ENCODE peak calls at places on chromosomes 5 and 9, in six cellular contexts. B is HepG2, Y is Peyer's patch, T is breast epithelium, Q is body of pancreas, S is A549. A is an unnamed sample.

GRCh38 chr9:84411647-84412267 is 71.2 kb upstream of the SLC28A3 start:
- DNase-seq in B (no peak), Y (no peak), T (peak; percentile 66), Q (no peak), S (no peak), A (no peak)

GRCh38 chr5:158268286-158268685 is 409.3 kb upstream of the CLINT1 start:
- DNase-seq in B (no peak), Y (no peak), T (no peak), Q (no peak), S (no peak), A (no peak)

GRCh38 chr5:151051066-151051930 is 29.5 kb downstream of the TNIP1 start:
- DNase-seq in B (peak; percentile 68), Y (peak; percentile 82), T (peak; percentile 49), Q (peak; percentile 86), S (peak; percentile 83), A (peak; percentile 87)

GRCh38 chr5:88172847-88173758 is 95.5 kb downstream of the TMEM161B start:
- DNase-seq in B (peak; percentile 63), Y (no peak), T (no peak), Q (no peak), S (no peak), A (no peak)

GRCh38 chr9:214488-215448 is at the start of gene DOCK8:
- DNase-seq in B (peak; percentile 31), Y (peak; percentile 72), T (peak; percentile 52), Q (peak; percentile 80), S (peak; percentile 75), A (peak; percentile 28)

GRCh38 chr5:129820-130219 is 37.9 kb downstream of the PLEKHG4B start:
- DNase-seq in B (no peak), Y (no peak), T (no peak), Q (no peak), S (no peak), A (no peak)

GRCh38 chr5:168724227-168724626 is 145.1 kb upstream of the PANK3 start:
- DNase-seq in B (no peak), Y (no peak), T (no peak), Q (no peak), S (no peak), A (no peak)

GRCh38 chr5:180523629-180524466 is 29.7 kb downstream of the CNOT6 start:
- DNase-seq in B (no peak), Y (no peak), T (no peak), Q (no peak), S (no peak), A (no peak)

GRCh38 chr5:172437445-172438303 is 16.7 kb downstream of the SH3PXD2B start:
- DNase-seq in B (peak; percentile 23), Y (peak; percentile 22), T (peak; percentile 81), Q (peak; percentile 66), S (peak; percentile 49), A (peak; percentile 70)

GRCh38 chr5:172659909-172660628 is 19.0 kb downstream of the NEURL1B start:
- DNase-seq in B (peak; percentile 95), Y (peak; percentile 37), T (peak; percentile 79), Q (peak; percentile 90), S (peak; percentile 45), A (peak; percentile 77)

GRCh38 chr5:171893290-171893890 is 107.8 kb downstream of the SMIM23 start:
- DNase-seq in B (no peak), Y (no peak), T (no peak), Q (no peak), S (no peak), A (no peak)

GRCh38 chr5:44568519-44568918 is 179.3 kb upstream of the FGF10 start:
- DNase-seq in B (no peak), Y (no peak), T (no peak), Q (no peak), S (no peak), A (no peak)

GRCh38 chr5:160315968-160316367 is 3.6 kb upstream of the CCNJL start:
- DNase-seq in B (peak; percentile 85), Y (no peak), T (no peak), Q (peak; percentile 16), S (peak; percentile 94), A (no peak)

GRCh38 chr9:119443179-119443578 is 73.9 kb upstream of the BRINP1 start:
- DNase-seq in B (no peak), Y (no peak), T (no peak), Q (no peak), S (no peak), A (no peak)

GRCh38 chr9:103335461-103335860 is 340.3 kb downstream of the CYLC2 start:
- DNase-seq in B (no peak), Y (no peak), T (no peak), Q (no peak), S (no peak), A (no peak)
- H3K9me3 ChIP-seq in B (no peaks in the 10 kb centered on the region), Y (no peaks in the 10 kb centered on the region), T (no peaks in the 10 kb centered on the region), Q (no peaks in the 10 kb centered on the region), S (no peaks in the 10 kb centered on the region), A (no peaks in the 10 kb centered on the region)

DNA sequence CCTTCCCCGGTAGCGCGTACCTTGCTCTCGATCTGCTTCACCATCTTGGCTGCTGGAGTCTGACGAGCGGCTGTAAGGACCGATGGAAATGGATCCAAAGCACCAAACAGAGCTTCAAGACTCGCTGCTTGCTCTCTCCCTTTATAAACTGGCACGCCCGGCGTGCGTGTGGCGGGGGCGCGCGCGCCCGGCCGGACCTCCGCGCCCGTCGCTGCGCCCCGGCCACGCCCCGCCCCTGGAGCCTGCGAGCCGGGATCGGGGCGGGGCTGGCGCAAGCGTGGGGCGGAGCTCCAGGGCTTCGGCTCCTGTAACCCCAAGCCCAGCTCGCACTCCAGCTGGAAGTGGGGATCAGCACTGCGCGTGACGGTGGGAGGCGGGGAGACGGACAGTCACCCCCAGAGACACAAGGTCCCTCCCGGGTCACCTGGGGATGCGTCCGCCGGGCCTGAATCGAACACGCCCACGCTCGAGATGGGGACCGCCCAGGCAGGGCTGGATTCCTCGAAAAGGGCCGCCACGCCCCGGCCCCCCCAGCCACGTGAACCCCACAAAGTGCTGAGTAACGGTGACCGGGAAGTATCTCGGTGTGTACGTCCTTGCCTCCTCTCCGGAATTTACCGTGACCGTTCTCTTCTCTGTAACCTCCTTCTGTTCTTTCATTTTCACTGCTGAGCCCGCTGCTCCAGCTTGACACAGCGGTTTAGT is at the start of gene TXN:
- DNase-seq in B (peak; percentile 84), Y (peak; percentile 85), T (peak; percentile 78), Q (peak; percentile 91), S (peak; percentile 97), A (peak; percentile 81)
- TF ChIP-seq POLR2A in B (peak; percentile 98), Y (peak; percentile 88), T (no peak), Q (peak; percentile 86), S (peak; percentile 96), A (peak; percentile 91)

GRCh38 chr5:122141751-122142150 is 12.4 kb downstream of the ZNF474 start:
- DNase-seq in B (no peak), Y (no peak), T (no peak), Q (no peak), S (no peak), A (no peak)
- H3K27ac ChIP-seq in B (no peak overlapping the region), Y (no peak overlapping the region), T (no peak overlapping the region), Q (no peak overlapping the region), S (no peak overlapping the region), A (no peak overlapping the region)

GRCh38 chr5:65815156-65815555 is 93.2 kb downstream of the NLN start:
- DNase-seq in B (no peak), Y (no peak), T (no peak), Q (no peak), S (no peak), A (no peak)
- H3K9me3 ChIP-seq in B (no peaks in the 10 kb centered on the region), Y (no peaks in the 10 kb centered on the region), T (no peaks in the 10 kb centered on the region), Q (no peaks in the 10 kb centered on the region), S (no peaks in the 10 kb centered on the region), A (no peaks in the 10 kb centered on the region)

GRCh38 chr9:19101203-19101602 is 1.5 kb downstream of the HAUS6 start:
- DNase-seq in B (no peak), Y (no peak), T (no peak), Q (no peak), S (no peak), A (no peak)

GRCh38 chr9:19104528-19105282 is 2.0 kb upstream of the HAUS6 start:
- DNase-seq in B (no peak), Y (no peak), T (no peak), Q (no peak), S (no peak), A (no peak)

GRCh38 chr9:19108038-19108437 is 5.3 kb upstream of the HAUS6 start:
- DNase-seq in B (no peak), Y (no peak), T (no peak), Q (no peak), S (no peak), A (no peak)

GRCh38 chr9:19102181-19102630 is 498 bp downstream of the HAUS6 start:
- DNase-seq in B (peak; percentile 62), Y (peak; percentile 24), T (no peak), Q (peak; percentile 31), S (no peak), A (no peak)

GRCh38 chr9:19102631-19103345 is at the start of gene HAUS6:
- DNase-seq in B (peak; percentile 93), Y (peak; percentile 94), T (peak; percentile 94), Q (peak; percentile 95), S (peak; percentile 97), A (peak; percentile 88)
- TF ChIP-seq POLR2A in B (peak; percentile 75), Y (peak; percentile 67), T (peak; percentile 36), Q (peak; percentile 83), S (peak; percentile 93), A (peak; percentile 33)

DNA sequence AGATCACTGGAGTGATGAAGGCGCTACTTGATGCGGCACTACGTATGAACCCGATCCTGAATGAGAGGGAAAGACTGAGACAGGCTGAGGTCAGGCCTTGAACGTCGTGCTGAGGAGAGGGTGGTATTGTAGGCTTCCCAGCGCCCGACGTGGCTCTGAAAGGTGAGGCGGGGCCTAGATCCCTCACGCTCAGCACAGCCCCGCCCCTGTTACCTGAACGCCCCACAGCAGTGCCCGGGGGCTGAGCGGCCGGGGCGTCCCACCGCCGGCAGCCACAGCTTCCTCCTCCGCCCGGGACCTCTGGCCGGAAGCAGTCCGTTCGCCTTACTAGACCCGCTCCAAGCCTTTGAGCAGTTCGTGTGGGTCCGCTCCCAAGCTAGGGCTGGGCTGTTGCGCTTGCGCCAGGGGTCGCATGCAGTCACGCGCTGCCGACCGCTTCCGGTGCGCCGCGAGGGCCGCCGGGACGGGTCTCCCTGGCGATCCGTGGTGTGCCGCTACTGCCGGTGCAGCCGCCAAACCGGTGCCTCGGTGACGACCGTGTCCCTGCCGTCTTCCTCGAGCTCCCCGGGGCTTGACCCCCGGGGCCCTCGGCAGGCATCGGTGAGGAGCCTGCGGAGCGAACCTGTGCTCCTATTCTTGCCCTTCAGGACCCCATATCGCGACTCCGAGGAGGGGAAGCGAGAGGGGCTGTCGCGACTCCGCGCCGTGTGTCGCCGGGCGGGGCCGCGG is at the start of the genes HMGXB3 and TIGD6:
- DNase-seq in B (peak; percentile 94), Y (peak; percentile 91), T (peak; percentile 89), Q (peak; percentile 91), S (peak; percentile 95), A (peak; percentile 75)
- H3K27ac ChIP-seq in B (peak within 1 kb of the TSS; percentile 87), Y (peak within 1 kb of the TSS; percentile 89), T (peak within 1 kb of the TSS; percentile 94), Q (peak within 1 kb of the TSS; percentile 72), S (peak within 1 kb of the TSS; percentile 97), A (peak within 1 kb of the TSS; percentile 94)

DNA sequence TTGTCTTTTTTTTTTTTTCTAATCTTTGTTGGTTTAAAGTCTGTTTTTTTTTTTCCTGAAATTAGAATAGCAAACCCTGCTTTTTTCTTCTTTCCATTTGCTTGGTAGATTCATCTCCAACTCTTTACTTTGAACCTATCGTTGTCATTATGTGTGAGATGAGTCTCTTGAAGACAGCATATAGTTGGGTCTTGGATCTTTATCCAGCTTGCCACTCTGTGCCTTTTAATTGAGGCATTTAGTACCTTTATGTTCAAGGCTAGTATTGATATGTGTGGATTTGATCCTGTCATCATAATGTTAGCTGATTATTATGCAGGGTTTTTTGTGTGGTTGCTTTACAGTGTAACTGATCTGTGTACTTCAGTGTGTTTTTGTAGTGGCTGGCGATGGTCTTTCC is 383.8 kb downstream of the MAN2A1 start:
- DNase-seq in B (no peak), Y (no peak), T (no peak), Q (no peak), S (no peak), A (no peak)
- H3K9me3 ChIP-seq in B (peaks cover 16% of the 10 kb centered on the region), Y (no peaks in the 10 kb centered on the region), T (peaks cover 14% of the 10 kb centered on the region), Q (peaks cover 14% of the 10 kb centered on the region), S (no peaks in the 10 kb centered on the region), A (no peaks in the 10 kb centered on the region)